ENCODE peak calls at places on chromosomes 13 and 19, in eight cellular contexts. K is T-helper 1 cell, U is T-helper 2 cell, C is NCI-H774, X is RPMI8226, H is ascending aorta, F is NCI-H524, A is progenitor cell of endocrine pancreas. Y is an unnamed sample.

GRCh38 chr13:110519506-110519905 is 42.0 kb downstream of the RAB20 start:
- DNase-seq in A (no peak), F (no peak), C (no peak), X (no peak), U (no peak), K (no peak), H (no peak), Y (no peak)

GRCh38 chr19:5170329-5170745 is 170.3 kb downstream of the PTPRS start:
- DNase-seq in K (peak), X (peak), H (no peak), U (peak), C (no peak), A (peak), F (no peak), Y (peak)

GRCh38 chr19:16825312-16826168 is 3.7 kb upstream of the SIN3B start:
- DNase-seq in U (no peak), C (no peak), K (no peak), F (peak), A (no peak), H (no peak), X (peak), Y (peak)

GRCh38 chr13:99545979-99546378 is 44.7 kb downstream of the TM9SF2 start:
- DNase-seq in H (no peak), X (no peak), C (no peak), U (no peak), A (no peak), F (no peak), K (no peak), Y (no peak)

GRCh38 chr13:49637989-49638388 is 9.7 kb downstream of the ARL11 start:
- DNase-seq in H (no peak), X (no peak), K (no peak), A (no peak), C (peak), F (no peak), U (no peak), Y (no peak)

GRCh38 chr13:47519626-47520025 is 481.4 kb downstream of the SUCLA2 start:
- DNase-seq in C (no peak), F (no peak), U (no peak), H (no peak), K (no peak), X (no peak), A (no peak), Y (no peak)

GRCh38 chr13:54226866-54227265 is 1198.3 kb downstream of the OLFM4 start:
- DNase-seq in X (no peak), C (no peak), F (no peak), H (no peak), K (no peak), A (no peak), U (no peak), Y (no peak)

GRCh38 chr19:39830406-39830805 is 3.6 kb downstream of the DYRK1B start:
- DNase-seq in F (no peak), C (no peak), K (no peak), H (no peak), A (no peak), X (no peak), U (no peak), Y (no peak)

GRCh38 chr19:45884682-45885555 is 1.0 kb downstream of the IRF2BP1 start:
- DNase-seq in C (no peak), K (no peak), A (no peak), F (no peak), H (no peak), X (no peak), U (no peak), Y (peak)

GRCh38 chr19:6663236-6664187 is 6.4 kb downstream of the TNFSF14 start:
- DNase-seq in A (no peak), K (no peak), H (no peak), C (no peak), F (no peak), U (peak), X (no peak), Y (no peak)